ENCODE peak calls at places on chromosomes 13 and 19, in eight cellular contexts. One of them, this sample, is unnamed.

GRCh38 chr13:41029629-41030028 is 10.5 kb upstream of the ELF1 start:
- DNase-seq in dermis microvascular lymphatic vessel endothelial cell: no peak
- DNase-seq in stimulated activated CD4-positive, alpha-beta T cell treated with anti-CD3 and anti-CD28 coated beads, Interleukin-4, amount 100 ng/mL, for 48 hours: no peak
- DNase-seq in COLO829: no peak
- DNase-seq in right cardiac atrium: no peak
- DNase-seq in kidney glomerular epithelial cell: no peak
- DNase-seq in ELR: peak; percentile 13
- DNase-seq in HCT116: no peak
- DNase-seq in this sample: no peak

GRCh38 chr13:24288870-24289269 is 20.5 kb upstream of the C1QTNF9 start:
- DNase-seq in dermis microvascular lymphatic vessel endothelial cell: no peak
- DNase-seq in stimulated activated CD4-positive, alpha-beta T cell treated with anti-CD3 and anti-CD28 coated beads, Interleukin-4, amount 100 ng/mL, for 48 hours: no peak
- DNase-seq in COLO829: no peak
- DNase-seq in right cardiac atrium: no peak
- DNase-seq in kidney glomerular epithelial cell: no peak
- DNase-seq in ELR: no peak
- DNase-seq in HCT116: no peak
- DNase-seq in this sample: no peak

GRCh38 chr19:16330368-16330801 is 5.8 kb downstream of the KLF2 start:
- DNase-seq in dermis microvascular lymphatic vessel endothelial cell: peak; percentile 93
- DNase-seq in stimulated activated CD4-positive, alpha-beta T cell treated with anti-CD3 and anti-CD28 coated beads, Interleukin-4, amount 100 ng/mL, for 48 hours: peak; percentile 86
- DNase-seq in COLO829: no peak
- DNase-seq in right cardiac atrium: peak; percentile 88
- DNase-seq in kidney glomerular epithelial cell: peak; percentile 82
- DNase-seq in ELR: peak; percentile 99
- DNase-seq in HCT116: peak; percentile 88
- DNase-seq in this sample: peak; percentile 98

GRCh38 chr19:1251233-1251502 is 2.8 kb downstream of the MIDN start:
- DNase-seq in dermis microvascular lymphatic vessel endothelial cell: peak; percentile 82
- DNase-seq in stimulated activated CD4-positive, alpha-beta T cell treated with anti-CD3 and anti-CD28 coated beads, Interleukin-4, amount 100 ng/mL, for 48 hours: no peak
- DNase-seq in COLO829: no peak
- DNase-seq in right cardiac atrium: peak; percentile 93
- DNase-seq in kidney glomerular epithelial cell: no peak
- DNase-seq in ELR: peak; percentile 83
- DNase-seq in HCT116: no peak
- DNase-seq in this sample: peak; percentile 79

GRCh38 chr19:12656899-12657571 is 9.5 kb downstream of the MAN2B1 start:
- DNase-seq in dermis microvascular lymphatic vessel endothelial cell: no peak
- DNase-seq in stimulated activated CD4-positive, alpha-beta T cell treated with anti-CD3 and anti-CD28 coated beads, Interleukin-4, amount 100 ng/mL, for 48 hours: peak; percentile 59
- DNase-seq in COLO829: peak; percentile 24
- DNase-seq in right cardiac atrium: no peak
- DNase-seq in kidney glomerular epithelial cell: no peak
- DNase-seq in ELR: peak; percentile 19
- DNase-seq in HCT116: no peak
- DNase-seq in this sample: no peak

GRCh38 chr13:110316196-110316595 is 9.1 kb downstream of the COL4A2 start:
- DNase-seq in dermis microvascular lymphatic vessel endothelial cell: no peak
- DNase-seq in stimulated activated CD4-positive, alpha-beta T cell treated with anti-CD3 and anti-CD28 coated beads, Interleukin-4, amount 100 ng/mL, for 48 hours: no peak
- DNase-seq in COLO829: no peak
- DNase-seq in right cardiac atrium: no peak
- DNase-seq in kidney glomerular epithelial cell: no peak
- DNase-seq in ELR: no peak
- DNase-seq in HCT116: no peak
- DNase-seq in this sample: no peak

GRCh38 chr13:52851153-52851962 is 2.9 kb upstream of the PCDH8 start:
- DNase-seq in dermis microvascular lymphatic vessel endothelial cell: no peak
- DNase-seq in stimulated activated CD4-positive, alpha-beta T cell treated with anti-CD3 and anti-CD28 coated beads, Interleukin-4, amount 100 ng/mL, for 48 hours: no peak
- DNase-seq in COLO829: no peak
- DNase-seq in right cardiac atrium: peak; percentile 67
- DNase-seq in kidney glomerular epithelial cell: peak; percentile 35
- DNase-seq in ELR: peak; percentile 3
- DNase-seq in HCT116: no peak
- DNase-seq in this sample: peak; percentile 22

GRCh38 chr13:106078191-106078590 is 457.3 kb downstream of the EFNB2 start:
- DNase-seq in dermis microvascular lymphatic vessel endothelial cell: no peak
- DNase-seq in stimulated activated CD4-positive, alpha-beta T cell treated with anti-CD3 and anti-CD28 coated beads, Interleukin-4, amount 100 ng/mL, for 48 hours: no peak
- DNase-seq in COLO829: no peak
- DNase-seq in right cardiac atrium: no peak
- DNase-seq in kidney glomerular epithelial cell: no peak
- DNase-seq in ELR: no peak
- DNase-seq in HCT116: no peak
- DNase-seq in this sample: peak; percentile 8

GRCh38 chr13:60396783-60397692 is at the start of gene TDRD3:
- DNase-seq in dermis microvascular lymphatic vessel endothelial cell: peak; percentile 90
- DNase-seq in stimulated activated CD4-positive, alpha-beta T cell treated with anti-CD3 and anti-CD28 coated beads, Interleukin-4, amount 100 ng/mL, for 48 hours: peak; percentile 61
- DNase-seq in COLO829: peak; percentile 69
- DNase-seq in right cardiac atrium: peak; percentile 93
- DNase-seq in kidney glomerular epithelial cell: peak; percentile 83
- DNase-seq in ELR: peak; percentile 89
- DNase-seq in HCT116: peak; percentile 76
- DNase-seq in this sample: peak; percentile 80

GRCh38 chr19:46803555-46803954 is 15.2 kb upstream of the SLC1A5 start:
- DNase-seq in dermis microvascular lymphatic vessel endothelial cell: no peak
- DNase-seq in stimulated activated CD4-positive, alpha-beta T cell treated with anti-CD3 and anti-CD28 coated beads, Interleukin-4, amount 100 ng/mL, for 48 hours: no peak
- DNase-seq in COLO829: no peak
- DNase-seq in right cardiac atrium: peak; percentile 15
- DNase-seq in kidney glomerular epithelial cell: no peak
- DNase-seq in ELR: no peak
- DNase-seq in HCT116: no peak
- DNase-seq in this sample: no peak

GRCh38 chr19:3207466-3208242 is 16.8 kb upstream of the CELF5 start:
- DNase-seq in dermis microvascular lymphatic vessel endothelial cell: no peak
- DNase-seq in stimulated activated CD4-positive, alpha-beta T cell treated with anti-CD3 and anti-CD28 coated beads, Interleukin-4, amount 100 ng/mL, for 48 hours: no peak
- DNase-seq in COLO829: no peak
- DNase-seq in right cardiac atrium: no peak
- DNase-seq in kidney glomerular epithelial cell: no peak
- DNase-seq in ELR: no peak
- DNase-seq in HCT116: no peak
- DNase-seq in this sample: no peak

GRCh38 chr19:3313199-3313575 is 53.2 kb upstream of the NFIC start:
- DNase-seq in dermis microvascular lymphatic vessel endothelial cell: no peak
- DNase-seq in stimulated activated CD4-positive, alpha-beta T cell treated with anti-CD3 and anti-CD28 coated beads, Interleukin-4, amount 100 ng/mL, for 48 hours: no peak
- DNase-seq in COLO829: no peak
- DNase-seq in right cardiac atrium: no peak
- DNase-seq in kidney glomerular epithelial cell: no peak
- DNase-seq in ELR: no peak
- DNase-seq in HCT116: no peak
- DNase-seq in this sample: no peak

GRCh38 chr13:28826368-28826767 is 6.2 kb downstream of the MTUS2 start:
- DNase-seq in dermis microvascular lymphatic vessel endothelial cell: no peak
- DNase-seq in stimulated activated CD4-positive, alpha-beta T cell treated with anti-CD3 and anti-CD28 coated beads, Interleukin-4, amount 100 ng/mL, for 48 hours: no peak
- DNase-seq in COLO829: no peak
- DNase-seq in right cardiac atrium: no peak
- DNase-seq in kidney glomerular epithelial cell: no peak
- DNase-seq in ELR: no peak
- DNase-seq in HCT116: no peak
- DNase-seq in this sample: no peak

GRCh38 chr13:98664047-98664446 is 87.1 kb upstream of the STK24 start:
- DNase-seq in dermis microvascular lymphatic vessel endothelial cell: no peak
- DNase-seq in stimulated activated CD4-positive, alpha-beta T cell treated with anti-CD3 and anti-CD28 coated beads, Interleukin-4, amount 100 ng/mL, for 48 hours: peak; percentile 41
- DNase-seq in COLO829: no peak
- DNase-seq in right cardiac atrium: no peak
- DNase-seq in kidney glomerular epithelial cell: peak; percentile 18
- DNase-seq in ELR: peak; percentile 91
- DNase-seq in HCT116: peak; percentile 85
- DNase-seq in this sample: peak; percentile 78

GRCh38 chr13:30963794-30964193 is 31.3 kb downstream of the TEX26 start:
- DNase-seq in dermis microvascular lymphatic vessel endothelial cell: no peak
- DNase-seq in stimulated activated CD4-positive, alpha-beta T cell treated with anti-CD3 and anti-CD28 coated beads, Interleukin-4, amount 100 ng/mL, for 48 hours: no peak
- DNase-seq in COLO829: no peak
- DNase-seq in right cardiac atrium: peak; percentile 62
- DNase-seq in kidney glomerular epithelial cell: no peak
- DNase-seq in ELR: no peak
- DNase-seq in HCT116: no peak
- DNase-seq in this sample: no peak

GRCh38 chr13:113758651-113759524 is at the start of gene TMEM255B:
- DNase-seq in dermis microvascular lymphatic vessel endothelial cell: peak; percentile 80
- DNase-seq in stimulated activated CD4-positive, alpha-beta T cell treated with anti-CD3 and anti-CD28 coated beads, Interleukin-4, amount 100 ng/mL, for 48 hours: peak; percentile 68
- DNase-seq in COLO829: peak; percentile 89
- DNase-seq in right cardiac atrium: peak; percentile 95
- DNase-seq in kidney glomerular epithelial cell: peak; percentile 47
- DNase-seq in ELR: peak; percentile 79
- DNase-seq in HCT116: peak; percentile 10
- DNase-seq in this sample: peak; percentile 49

GRCh38 chr13:34076943-34077703 is 259.2 kb downstream of the RFC3 start:
- DNase-seq in dermis microvascular lymphatic vessel endothelial cell: peak; percentile 19
- DNase-seq in stimulated activated CD4-positive, alpha-beta T cell treated with anti-CD3 and anti-CD28 coated beads, Interleukin-4, amount 100 ng/mL, for 48 hours: no peak
- DNase-seq in COLO829: peak; percentile 33
- DNase-seq in right cardiac atrium: no peak
- DNase-seq in kidney glomerular epithelial cell: peak; percentile 22
- DNase-seq in ELR: peak; percentile 61
- DNase-seq in HCT116: peak; percentile 7
- DNase-seq in this sample: peak; percentile 86

GRCh38 chr19:47095707-47096704 is 17.6 kb downstream of the ZC3H4 start:
- DNase-seq in dermis microvascular lymphatic vessel endothelial cell: no peak
- DNase-seq in stimulated activated CD4-positive, alpha-beta T cell treated with anti-CD3 and anti-CD28 coated beads, Interleukin-4, amount 100 ng/mL, for 48 hours: no peak
- DNase-seq in COLO829: no peak
- DNase-seq in right cardiac atrium: peak; percentile 88
- DNase-seq in kidney glomerular epithelial cell: no peak
- DNase-seq in ELR: no peak
- DNase-seq in HCT116: peak; percentile 91
- DNase-seq in this sample: peak; percentile 31

GRCh38 chr19:6489278-6490061 is 7.9 kb upstream of the DENND1C start:
- DNase-seq in dermis microvascular lymphatic vessel endothelial cell: no peak
- DNase-seq in stimulated activated CD4-positive, alpha-beta T cell treated with anti-CD3 and anti-CD28 coated beads, Interleukin-4, amount 100 ng/mL, for 48 hours: no peak
- DNase-seq in COLO829: no peak
- DNase-seq in right cardiac atrium: no peak
- DNase-seq in kidney glomerular epithelial cell: no peak
- DNase-seq in ELR: no peak
- DNase-seq in HCT116: no peak
- DNase-seq in this sample: no peak

GRCh38 chr13:29523199-29523931 is 72.1 kb downstream of the SLC7A1 start:
- DNase-seq in dermis microvascular lymphatic vessel endothelial cell: peak; percentile 80
- DNase-seq in stimulated activated CD4-positive, alpha-beta T cell treated with anti-CD3 and anti-CD28 coated beads, Interleukin-4, amount 100 ng/mL, for 48 hours: no peak
- DNase-seq in COLO829: no peak
- DNase-seq in right cardiac atrium: peak; percentile 88
- DNase-seq in kidney glomerular epithelial cell: no peak
- DNase-seq in ELR: no peak
- DNase-seq in HCT116: no peak
- DNase-seq in this sample: no peak

GRCh38 chr13:40189885-40190655 is 476.4 kb downstream of the FOXO1 start:
- DNase-seq in dermis microvascular lymphatic vessel endothelial cell: no peak
- DNase-seq in stimulated activated CD4-positive, alpha-beta T cell treated with anti-CD3 and anti-CD28 coated beads, Interleukin-4, amount 100 ng/mL, for 48 hours: no peak
- DNase-seq in COLO829: peak; percentile 77
- DNase-seq in right cardiac atrium: peak; percentile 74
- DNase-seq in kidney glomerular epithelial cell: no peak
- DNase-seq in ELR: no peak
- DNase-seq in HCT116: no peak
- DNase-seq in this sample: peak; percentile 44